ENCODE peak calls at places on chromosome 12, in eight cellular contexts. One of them, this sample, is unnamed. For H3K4me1 and H3K9me3, the result is how much of the 10 kb centered on the place peaks cover.

GRCh38 chr12:42238240-42239140 is at the start of gene YAF2:
- DNase-seq in left ventricle myocardium inferior: peak
- DNase-seq in mammary epithelial cell: peak
- DNase-seq in kidney: peak
- DNase-seq in HepG2: peak
- DNase-seq in fibroblast of lung: peak
- DNase-seq in transverse colon: peak
- DNase-seq in K562: peak
- DNase-seq in this sample: peak

GRCh38 chr12:28446031-28446430 is 255.8 kb downstream of the CCDC91 start:
- DNase-seq in left ventricle myocardium inferior: no peak
- DNase-seq in mammary epithelial cell: no peak
- DNase-seq in K562: no peak
- DNase-seq in kidney: no peak
- DNase-seq in transverse colon: no peak
- DNase-seq in HepG2: no peak
- DNase-seq in fibroblast of lung: peak
- DNase-seq in this sample: peak

GRCh38 chr12:2172486-2173214 is 119.9 kb downstream of the CACNA1C start:
- DNase-seq in K562: no peak
- DNase-seq in left ventricle myocardium inferior: no peak
- DNase-seq in HepG2: no peak
- DNase-seq in fibroblast of lung: no peak
- DNase-seq in kidney: no peak
- DNase-seq in mammary epithelial cell: no peak
- DNase-seq in transverse colon: no peak
- DNase-seq in this sample: no peak

GRCh38 chr12:107760207-107760816 is 625 bp downstream of the PRDM4 start:
- DNase-seq in HepG2: peak
- DNase-seq in K562: no peak
- DNase-seq in transverse colon: peak
- DNase-seq in fibroblast of lung: peak
- DNase-seq in left ventricle myocardium inferior: no peak
- DNase-seq in mammary epithelial cell: peak
- DNase-seq in kidney: peak
- DNase-seq in this sample: peak

GRCh38 chr12:113469224-113469652 is 2.4 kb downstream of the LHX5 start:
- DNase-seq in transverse colon: no peak
- DNase-seq in fibroblast of lung: no peak
- DNase-seq in HepG2: no peak
- DNase-seq in mammary epithelial cell: no peak
- DNase-seq in K562: no peak
- DNase-seq in left ventricle myocardium inferior: no peak
- DNase-seq in kidney: no peak
- DNase-seq in this sample: no peak

GRCh38 chr12:54311091-54311490 is 10.3 kb upstream of the NFE2 start:
- DNase-seq in transverse colon: no peak
- DNase-seq in kidney: no peak
- DNase-seq in fibroblast of lung: no peak
- DNase-seq in K562: no peak
- DNase-seq in HepG2: no peak
- DNase-seq in left ventricle myocardium inferior: no peak
- DNase-seq in mammary epithelial cell: peak
- DNase-seq in this sample: no peak

GRCh38 chr12:42372154-42372791 is 46.3 kb downstream of the PPHLN1 start:
- DNase-seq in K562: peak
- DNase-seq in left ventricle myocardium inferior: no peak
- DNase-seq in transverse colon: no peak
- DNase-seq in HepG2: peak
- DNase-seq in fibroblast of lung: peak
- DNase-seq in mammary epithelial cell: peak
- DNase-seq in kidney: no peak
- DNase-seq in this sample: peak

GRCh38 chr12:23659151-23659550 is 290.3 kb downstream of the SOX5 start:
- DNase-seq in transverse colon: no peak
- DNase-seq in HepG2: no peak
- DNase-seq in left ventricle myocardium inferior: no peak
- DNase-seq in K562: no peak
- DNase-seq in mammary epithelial cell: no peak
- DNase-seq in fibroblast of lung: no peak
- DNase-seq in kidney: no peak
- DNase-seq in this sample: no peak

GRCh38 chr12:100494026-100494425 is 20.4 kb downstream of the NR1H4 start:
- DNase-seq in transverse colon: no peak
- DNase-seq in kidney: no peak
- DNase-seq in fibroblast of lung: no peak
- DNase-seq in mammary epithelial cell: no peak
- DNase-seq in HepG2: no peak
- DNase-seq in left ventricle myocardium inferior: no peak
- DNase-seq in K562: no peak
- DNase-seq in this sample: no peak

GRCh38 chr12:76790564-76791552 is 26.9 kb downstream of the ZDHHC17 start:
- DNase-seq in left ventricle myocardium inferior: no peak
- DNase-seq in fibroblast of lung: no peak
- DNase-seq in mammary epithelial cell: no peak
- DNase-seq in K562: peak
- DNase-seq in transverse colon: no peak
- DNase-seq in HepG2: peak
- DNase-seq in kidney: no peak
- DNase-seq in this sample: peak

GRCh38 chr12:124853781-124854636 is 9.7 kb downstream of the SCARB1 start:
- DNase-seq in fibroblast of lung: no peak
- DNase-seq in mammary epithelial cell: no peak
- DNase-seq in K562: no peak
- DNase-seq in HepG2: peak
- DNase-seq in transverse colon: no peak
- DNase-seq in left ventricle myocardium inferior: no peak
- DNase-seq in kidney: no peak
- DNase-seq in this sample: no peak

GRCh38 chr12:100229876-100230275 is 29.3 kb downstream of the ACTR6 start:
- DNase-seq in fibroblast of lung: no peak
- DNase-seq in left ventricle myocardium inferior: no peak
- DNase-seq in HepG2: no peak
- DNase-seq in mammary epithelial cell: peak
- DNase-seq in K562: no peak
- DNase-seq in transverse colon: no peak
- DNase-seq in kidney: no peak
- DNase-seq in this sample: peak

GRCh38 chr12:6201775-6202292 is 1.6 kb downstream of the CD9 start:
- DNase-seq in transverse colon: no peak
- DNase-seq in kidney: no peak
- DNase-seq in left ventricle myocardium inferior: no peak
- DNase-seq in HepG2: no peak
- DNase-seq in K562: no peak
- DNase-seq in fibroblast of lung: no peak
- DNase-seq in mammary epithelial cell: no peak
- DNase-seq in this sample: no peak

GRCh38 chr12:110844551-110845395 is 2.0 kb upstream of the CCDC63 start:
- DNase-seq in left ventricle myocardium inferior: peak
- DNase-seq in fibroblast of lung: peak
- DNase-seq in transverse colon: no peak
- DNase-seq in HepG2: no peak
- DNase-seq in mammary epithelial cell: peak
- DNase-seq in K562: no peak
- DNase-seq in kidney: no peak
- DNase-seq in this sample: no peak

GRCh38 chr12:88615490-88615889 is 35.2 kb upstream of the KITLG start:
- DNase-seq in fibroblast of lung: peak
- DNase-seq in K562: no peak
- DNase-seq in left ventricle myocardium inferior: no peak
- DNase-seq in HepG2: no peak
- DNase-seq in mammary epithelial cell: peak
- DNase-seq in kidney: no peak
- DNase-seq in transverse colon: no peak
- DNase-seq in this sample: no peak
- H3K4me1 ChIP-seq in fibroblast of lung: under half
- H3K4me1 ChIP-seq in K562: under half
- H3K4me1 ChIP-seq in left ventricle myocardium inferior: under half
- H3K4me1 ChIP-seq in HepG2: under half
- H3K4me1 ChIP-seq in mammary epithelial cell: under half
- H3K4me1 ChIP-seq in kidney: under half
- H3K4me1 ChIP-seq in transverse colon: under half
- H3K4me1 ChIP-seq in this sample: under half

GRCh38 chr12:119096429-119097202 is 82.1 kb upstream of the HSPB8 start:
- DNase-seq in K562: no peak
- DNase-seq in mammary epithelial cell: no peak
- DNase-seq in HepG2: no peak
- DNase-seq in transverse colon: no peak
- DNase-seq in fibroblast of lung: no peak
- DNase-seq in left ventricle myocardium inferior: no peak
- DNase-seq in kidney: no peak
- DNase-seq in this sample: no peak

GRCh38 chr12:119102714-119103113 is 76.0 kb upstream of the HSPB8 start:
- DNase-seq in HepG2: no peak
- DNase-seq in transverse colon: no peak
- DNase-seq in kidney: no peak
- DNase-seq in K562: no peak
- DNase-seq in left ventricle myocardium inferior: no peak
- DNase-seq in fibroblast of lung: no peak
- DNase-seq in mammary epithelial cell: no peak
- DNase-seq in this sample: no peak

GRCh38 chr12:119102274-119102673 is 76.5 kb upstream of the HSPB8 start:
- DNase-seq in mammary epithelial cell: no peak
- DNase-seq in K562: no peak
- DNase-seq in HepG2: no peak
- DNase-seq in fibroblast of lung: no peak
- DNase-seq in transverse colon: no peak
- DNase-seq in kidney: no peak
- DNase-seq in left ventricle myocardium inferior: no peak
- DNase-seq in this sample: no peak
- H3K9me3 ChIP-seq in mammary epithelial cell: under half
- H3K9me3 ChIP-seq in K562: under half
- H3K9me3 ChIP-seq in HepG2: under half
- H3K9me3 ChIP-seq in fibroblast of lung: under half
- H3K9me3 ChIP-seq in transverse colon: under half
- H3K9me3 ChIP-seq in kidney: under half
- H3K9me3 ChIP-seq in left ventricle myocardium inferior: under half
- H3K9me3 ChIP-seq in this sample: under half

GRCh38 chr12:92465786-92466185 is 237.0 kb upstream of the PLEKHG7 start:
- DNase-seq in mammary epithelial cell: no peak
- DNase-seq in fibroblast of lung: no peak
- DNase-seq in left ventricle myocardium inferior: no peak
- DNase-seq in HepG2: no peak
- DNase-seq in K562: no peak
- DNase-seq in kidney: no peak
- DNase-seq in transverse colon: no peak
- DNase-seq in this sample: no peak
- H3K4me1 ChIP-seq in mammary epithelial cell: under half
- H3K4me1 ChIP-seq in fibroblast of lung: under half
- H3K4me1 ChIP-seq in left ventricle myocardium inferior: half or more
- H3K4me1 ChIP-seq in HepG2: under half
- H3K4me1 ChIP-seq in K562: under half
- H3K4me1 ChIP-seq in kidney: under half
- H3K4me1 ChIP-seq in transverse colon: under half
- H3K4me1 ChIP-seq in this sample: under half

GRCh38 chr12:34602213-34602940 is 580.1 kb downstream of the ALG10 start:
- DNase-seq in left ventricle myocardium inferior: no peak
- DNase-seq in HepG2: no peak
- DNase-seq in K562: no peak
- DNase-seq in transverse colon: no peak
- DNase-seq in kidney: peak
- DNase-seq in mammary epithelial cell: no peak
- DNase-seq in fibroblast of lung: no peak
- DNase-seq in this sample: no peak

GRCh38 chr12:34603382-34604035 is 581.2 kb downstream of the ALG10 start:
- DNase-seq in transverse colon: no peak
- DNase-seq in K562: peak
- DNase-seq in left ventricle myocardium inferior: no peak
- DNase-seq in mammary epithelial cell: no peak
- DNase-seq in fibroblast of lung: no peak
- DNase-seq in kidney: peak
- DNase-seq in HepG2: no peak
- DNase-seq in this sample: no peak

GRCh38 chr12:34605510-34605887 is 583.2 kb downstream of the ALG10 start:
- DNase-seq in K562: no peak
- DNase-seq in left ventricle myocardium inferior: no peak
- DNase-seq in transverse colon: no peak
- DNase-seq in fibroblast of lung: no peak
- DNase-seq in HepG2: no peak
- DNase-seq in mammary epithelial cell: no peak
- DNase-seq in kidney: peak
- DNase-seq in this sample: no peak

GRCh38 chr12:34604631-34605509 is 582.6 kb downstream of the ALG10 start:
- DNase-seq in mammary epithelial cell: no peak
- DNase-seq in HepG2: no peak
- DNase-seq in left ventricle myocardium inferior: no peak
- DNase-seq in K562: no peak
- DNase-seq in fibroblast of lung: no peak
- DNase-seq in kidney: peak
- DNase-seq in transverse colon: no peak
- DNase-seq in this sample: no peak

DNA sequence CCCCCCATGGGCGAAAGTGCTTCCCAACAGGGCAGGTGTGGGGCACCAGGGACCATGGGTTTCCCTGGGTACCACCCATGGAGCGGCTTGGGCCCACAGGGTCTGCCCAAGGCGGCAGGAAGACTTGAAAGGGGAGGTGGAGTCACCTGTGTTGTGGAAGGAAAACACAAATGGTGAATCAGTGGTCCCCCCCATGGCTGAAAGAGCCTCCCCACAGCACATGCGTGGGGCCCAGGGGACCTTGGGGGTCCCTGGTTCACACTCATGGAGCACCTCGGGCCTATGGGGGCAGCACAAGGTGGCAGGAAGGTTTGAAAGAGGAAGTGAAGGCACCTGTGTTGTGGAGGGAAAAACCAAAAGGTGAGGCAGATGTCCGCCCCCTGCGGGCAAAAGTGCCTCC is 581.9 kb downstream of the ALG10 start:
- DNase-seq in transverse colon: no peak
- DNase-seq in fibroblast of lung: no peak
- DNase-seq in K562: no peak
- DNase-seq in left ventricle myocardium inferior: no peak
- DNase-seq in HepG2: no peak
- DNase-seq in mammary epithelial cell: no peak
- DNase-seq in kidney: peak
- DNase-seq in this sample: no peak
- H3K9me3 ChIP-seq in transverse colon: half or more
- H3K9me3 ChIP-seq in fibroblast of lung: under half
- H3K9me3 ChIP-seq in K562: under half
- H3K9me3 ChIP-seq in left ventricle myocardium inferior: half or more
- H3K9me3 ChIP-seq in HepG2: half or more
- H3K9me3 ChIP-seq in mammary epithelial cell: under half
- H3K9me3 ChIP-seq in kidney: under half
- H3K9me3 ChIP-seq in this sample: under half

GRCh38 chr12:85755760-85756159 is 80.4 kb downstream of the RASSF9 start:
- DNase-seq in kidney: no peak
- DNase-seq in mammary epithelial cell: peak
- DNase-seq in left ventricle myocardium inferior: no peak
- DNase-seq in K562: no peak
- DNase-seq in transverse colon: no peak
- DNase-seq in HepG2: no peak
- DNase-seq in fibroblast of lung: no peak
- DNase-seq in this sample: peak
- H3K4me1 ChIP-seq in kidney: under half
- H3K4me1 ChIP-seq in mammary epithelial cell: under half
- H3K4me1 ChIP-seq in left ventricle myocardium inferior: under half
- H3K4me1 ChIP-seq in K562: under half
- H3K4me1 ChIP-seq in transverse colon: under half
- H3K4me1 ChIP-seq in HepG2: under half
- H3K4me1 ChIP-seq in fibroblast of lung: under half
- H3K4me1 ChIP-seq in this sample: under half

GRCh38 chr12:120668797-120669054 is 18.2 kb upstream of the MLEC start:
- DNase-seq in kidney: no peak
- DNase-seq in mammary epithelial cell: no peak
- DNase-seq in fibroblast of lung: no peak
- DNase-seq in transverse colon: no peak
- DNase-seq in left ventricle myocardium inferior: no peak
- DNase-seq in HepG2: no peak
- DNase-seq in K562: no peak
- DNase-seq in this sample: no peak
- H3K9me3 ChIP-seq in kidney: under half
- H3K9me3 ChIP-seq in mammary epithelial cell: under half
- H3K9me3 ChIP-seq in fibroblast of lung: under half
- H3K9me3 ChIP-seq in transverse colon: under half
- H3K9me3 ChIP-seq in left ventricle myocardium inferior: under half
- H3K9me3 ChIP-seq in HepG2: under half
- H3K9me3 ChIP-seq in K562: under half
- H3K9me3 ChIP-seq in this sample: under half

This sample was measured in adipocyte.